ENCODE peak calls at places on chromosomes 3 and 15, in nine cellular contexts. M is testis, O is spleen, Q is A673, Z is left lung, U is IMR-90, I is astrocyte, N is hepatocyte, H is ascending aorta. L is an unnamed sample.

GRCh38 chr3:113714702-113715101 is 18.3 kb upstream of the USF3 start:
- DNase-seq in Q (no peak), I (no peak), U (no peak), M (no peak), H (no peak), N (no peak), Z (no peak), O (no peak), L (no peak)

GRCh38 chr3:181735921-181736320 is 24.2 kb downstream of the SOX2 start:
- DNase-seq in H (no peak), O (no peak), N (no peak), Q (no peak), Z (no peak), U (no peak), M (no peak), I (no peak), L (no peak)

GRCh38 chr15:63291507-63291906 is 14.1 kb downstream of the APH1B start:
- DNase-seq in M (no peak), O (no peak), I (peak), U (peak), Q (peak), Z (no peak), H (no peak), N (peak), L (no peak)

GRCh38 chr3:128235207-128235933 is 82.1 kb downstream of the EEFSEC start:
- DNase-seq in U (peak), O (no peak), Z (no peak), N (no peak), I (no peak), M (no peak), Q (no peak), H (no peak), L (no peak)

GRCh38 chr15:45402955-45403892 is 24.9 kb upstream of the GATM start:
- DNase-seq in O (peak), Z (peak), I (peak), U (peak), M (peak), H (no peak), N (peak), Q (peak), L (no peak)

GRCh38 chr3:189144645-189145044 is 27.1 kb upstream of the TPRG1 start:
- DNase-seq in I (no peak), O (no peak), Q (peak), Z (no peak), H (no peak), N (peak), U (peak), M (no peak), L (no peak)

GRCh38 chr15:77112819-77113569 is 42.1 kb upstream of the TSPAN3 start:
- DNase-seq in M (no peak), H (no peak), I (no peak), Z (no peak), U (no peak), N (no peak), Q (no peak), O (no peak), L (no peak)

GRCh38 chr3:105906834-105907233 is 38.0 kb upstream of the CBLB start:
- DNase-seq in O (no peak), H (peak), N (no peak), U (peak), M (peak), Q (no peak), Z (no peak), I (peak), L (no peak)

GRCh38 chr3:3170998-3171397 is 8.5 kb downstream of the CRBN start:
- DNase-seq in U (peak), Z (no peak), N (peak), O (no peak), H (no peak), I (no peak), Q (peak), M (no peak), L (no peak)

DNA sequence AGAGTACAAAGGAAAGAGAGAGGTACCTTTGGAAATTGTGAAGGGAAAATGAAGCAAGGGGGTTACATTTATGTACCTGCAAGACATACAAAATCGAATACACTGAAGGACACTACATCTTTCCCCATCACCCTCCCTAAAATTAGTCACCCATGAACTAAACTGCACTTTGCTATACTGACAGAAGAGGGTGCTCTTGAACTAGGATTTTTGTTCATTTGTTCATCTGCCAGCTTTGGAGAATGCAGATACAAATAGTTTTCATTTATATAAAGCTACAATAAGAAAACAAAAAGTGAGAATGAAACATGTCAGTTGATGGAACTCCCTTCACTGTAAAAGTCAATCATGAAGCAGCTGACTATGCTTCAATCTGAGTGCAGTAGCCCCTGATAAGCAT is 55.7 kb downstream of the PCCB start:
- DNase-seq in U (peak), Z (no peak), M (no peak), I (peak), H (no peak), N (no peak), Q (peak), O (no peak), L (no peak)
- TF ChIP-seq CTCF in U (peak), Z (no peak), M (no peak), I (peak), H (no peak), N (no peak), Q (peak), O (no peak), L (peak)

GRCh38 chr15:85404156-85404921 is 23.9 kb downstream of the AKAP13 start:
- DNase-seq in N (peak), M (no peak), Q (no peak), U (no peak), I (peak), O (no peak), H (no peak), Z (no peak), L (no peak)
- H3K27ac ChIP-seq in N (peak), M (no peak), Q (peak), U (no peak), I (peak), O (peak), H (peak), Z (peak), L (peak)

GRCh38 chr3:11136871-11137626 is 17.2 kb upstream of the HRH1 start:
- DNase-seq in Q (peak), Z (peak), H (peak), M (peak), O (no peak), N (peak), I (peak), U (peak), L (no peak)
- H3K4me3 ChIP-seq in Q (peak), Z (no peak), H (peak), M (peak), O (no peak), N (no peak), I (peak), U (peak), L (peak)

GRCh38 chr3:129352045-129352444 is 73.4 kb downstream of the HMCES start:
- DNase-seq in Q (no peak), Z (no peak), U (no peak), O (no peak), M (no peak), H (no peak), N (no peak), I (no peak), L (no peak)
- TF ChIP-seq CTCF in Q (peak), Z (no peak), U (no peak), O (no peak), M (no peak), H (no peak), N (no peak), I (peak), L (no peak)

DNA sequence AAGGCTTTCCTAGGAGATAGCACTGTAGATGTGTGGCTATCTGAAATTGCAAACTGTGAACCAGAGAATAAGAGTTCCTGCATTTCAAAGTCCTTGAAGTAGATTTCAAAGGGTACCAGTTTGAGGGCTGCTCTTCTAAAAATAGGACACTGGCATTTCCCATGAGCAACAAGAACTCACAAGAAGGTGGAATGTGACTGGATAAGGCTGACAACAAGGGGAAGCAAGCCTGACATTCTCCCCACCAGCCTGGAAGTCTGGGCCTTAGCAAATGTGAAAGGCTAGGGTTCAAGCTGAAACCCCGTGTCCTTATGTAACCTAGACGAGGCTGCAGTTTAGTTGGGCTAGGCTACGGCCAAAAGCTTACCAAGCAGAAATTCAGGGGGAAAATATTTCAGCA is 18.7 kb upstream of the TJP1 start:
- DNase-seq in Q (no peak), N (no peak), I (no peak), Z (no peak), O (no peak), H (no peak), M (no peak), U (no peak), L (no peak)
- H3K27ac ChIP-seq in Q (no peak), N (no peak), I (no peak), Z (no peak), O (no peak), H (peak), M (peak), U (no peak), L (no peak)

GRCh38 chr3:153295906-153296305 is 133.9 kb downstream of the RAP2B start:
- DNase-seq in U (peak), Z (no peak), I (peak), M (no peak), H (no peak), N (no peak), O (no peak), Q (no peak), L (no peak)

GRCh38 chr3:153289334-153289808 is 127.3 kb downstream of the RAP2B start:
- DNase-seq in I (peak), H (no peak), M (no peak), O (no peak), N (no peak), Z (no peak), Q (peak), U (peak), L (no peak)

GRCh38 chr3:153290278-153291015 is 128.4 kb downstream of the RAP2B start:
- DNase-seq in H (no peak), M (no peak), N (no peak), Z (no peak), I (no peak), O (no peak), Q (no peak), U (no peak), L (no peak)

GRCh38 chr3:153291052-153291689 is 129.1 kb downstream of the RAP2B start:
- DNase-seq in N (peak), Q (peak), U (no peak), Z (no peak), O (no peak), H (no peak), I (no peak), M (no peak), L (no peak)

GRCh38 chr3:153293222-153293621 is 131.2 kb downstream of the RAP2B start:
- DNase-seq in H (no peak), I (peak), M (no peak), Q (no peak), N (no peak), O (no peak), U (peak), Z (no peak), L (no peak)
- H3K4me3 ChIP-seq in H (no peak), I (no peak), M (no peak), Q (no peak), N (no peak), O (no peak), U (peak), Z (no peak), L (no peak)

GRCh38 chr3:158789592-158789991 is 12.3 kb upstream of the MFSD1 start:
- DNase-seq in Z (no peak), U (peak), H (no peak), I (no peak), O (no peak), M (peak), Q (peak), N (peak), L (no peak)
- TF ChIP-seq CTCF in Z (no peak), U (peak), H (peak), I (peak), O (no peak), M (no peak), Q (peak), N (peak), L (no peak)

DNA sequence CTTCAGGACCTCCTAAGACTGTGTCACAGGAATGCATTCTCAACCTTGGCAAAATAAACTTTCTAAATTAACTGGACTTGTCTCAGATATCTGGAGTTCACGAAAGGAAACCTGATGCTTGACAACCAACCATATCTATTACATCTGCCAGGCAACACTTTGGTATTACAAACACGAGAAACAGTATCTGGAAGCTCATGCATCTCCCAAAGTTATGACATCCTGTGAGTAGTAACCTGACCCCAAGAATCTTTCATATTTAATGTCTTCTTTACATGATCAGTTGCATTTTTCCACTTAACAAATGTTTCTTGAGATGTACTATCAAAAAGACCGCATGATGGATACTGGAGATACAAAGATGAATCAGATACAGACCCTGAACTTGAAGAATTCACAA is 465.3 kb upstream of the AGTR1 start:
- DNase-seq in M (no peak), N (no peak), Q (no peak), U (no peak), I (no peak), Z (no peak), O (no peak), H (no peak), L (no peak)
- H3K27ac ChIP-seq in M (no peak), N (no peak), Q (no peak), U (no peak), I (no peak), Z (no peak), O (no peak), H (no peak), L (no peak)

GRCh38 chr3:71088019-71088711 is 495.4 kb downstream of the FOXP1 start:
- DNase-seq in I (no peak), M (no peak), Q (no peak), Z (no peak), H (no peak), U (no peak), O (no peak), N (no peak), L (no peak)
- H3K4me3 ChIP-seq in I (no peak), M (no peak), Q (no peak), Z (no peak), H (no peak), U (no peak), O (no peak), N (no peak), L (no peak)

L was measured in esophagus squamous epithelium.